ENCODE peak calls at places on chromosome 14, in nine cellular contexts. Q is stomach, D is fibroblast of lung, A is GM23338, X is ovary, N is spleen, I is left lung, Y is cardiac muscle cell, T is right atrium auricular region. G is an unnamed sample.

GRCh38 chr14:68695326-68695768 is 97.5 kb downstream of the ZFP36L1 start:
- DNase-seq in Q (no peak), D (peak; percentile 98), A (no peak), X (peak; percentile 38), N (no peak), I (peak; percentile 51), Y (peak; percentile 98), T (peak; percentile 88), G (peak; percentile 96)

GRCh38 chr14:82180057-82180620 is 646.5 kb upstream of the SEL1L start:
- DNase-seq in Q (no peak), D (no peak), A (no peak), X (no peak), N (no peak), I (no peak), Y (no peak), T (no peak), G (no peak)

GRCh38 chr14:68822964-68823363 is 30.1 kb upstream of the ZFP36L1 start:
- DNase-seq in Q (no peak), D (no peak), A (no peak), X (no peak), N (no peak), I (no peak), Y (no peak), T (no peak), G (no peak)

GRCh38 chr14:56514663-56515371 is 64.8 kb upstream of the TMEM260 start:
- DNase-seq in Q (no peak), D (peak; percentile 23), A (peak; percentile 23), X (no peak), N (no peak), I (no peak), Y (peak; percentile 64), T (no peak), G (no peak)

GRCh38 chr14:31842905-31843304 is 234.2 kb upstream of the ARHGAP5 start:
- DNase-seq in Q (no peak), D (no peak), A (no peak), X (no peak), N (no peak), I (no peak), Y (peak; percentile 44), T (no peak), G (no peak)

GRCh38 chr14:37594238-37594915 is 672 bp downstream of the FOXA1 start:
- DNase-seq in Q (peak; percentile 82), D (peak; percentile 84), A (peak; percentile 89), X (no peak), N (no peak), I (no peak), Y (peak; percentile 84), T (no peak), G (peak; percentile 98)

GRCh38 chr14:60753264-60754126 is 18.9 kb downstream of the MNAT1 start:
- DNase-seq in Q (no peak), D (peak; percentile 66), A (no peak), X (no peak), N (no peak), I (no peak), Y (peak; percentile 45), T (no peak), G (no peak)

GRCh38 chr14:60862283-60862682 is 118.6 kb downstream of the TRMT5 start:
- DNase-seq in Q (peak; percentile 90), D (peak; percentile 84), A (no peak), X (no peak), N (no peak), I (peak; percentile 58), Y (peak; percentile 47), T (no peak), G (no peak)

GRCh38 chr14:50389668-50390441 is 6.8 kb downstream of the CDKL1 start:
- DNase-seq in Q (no peak), D (no peak), A (no peak), X (no peak), N (no peak), I (no peak), Y (no peak), T (no peak), G (no peak)

GRCh38 chr14:96205059-96205993 is 687 bp downstream of the BDKRB2 start:
- DNase-seq in Q (no peak), D (no peak), A (no peak), X (no peak), N (no peak), I (no peak), Y (no peak), T (no peak), G (no peak)

GRCh38 chr14:83607682-83608081 is 1922.3 kb upstream of the FLRT2 start:
- DNase-seq in Q (no peak), D (no peak), A (peak; percentile 1), X (no peak), N (peak; percentile 29), I (no peak), Y (no peak), T (no peak), G (no peak)

GRCh38 chr14:65184032-65184764 is 81.9 kb upstream of the MAX start:
- DNase-seq in Q (no peak), D (no peak), A (no peak), X (no peak), N (no peak), I (no peak), Y (no peak), T (no peak), G (peak; percentile 52)

GRCh38 chr14:72906316-72906715 is 12.4 kb upstream of the DPF3 start:
- DNase-seq in Q (no peak), D (peak; percentile 61), A (no peak), X (no peak), N (no peak), I (no peak), Y (peak; percentile 73), T (no peak), G (no peak)

GRCh38 chr14:61460853-61461611 is 139.7 kb downstream of the PRKCH start:
- DNase-seq in Q (no peak), D (no peak), A (no peak), X (peak; percentile 50), N (no peak), I (no peak), Y (peak; percentile 62), T (no peak), G (no peak)

GRCh38 chr14:71372411-71372838 is 465.2 kb downstream of the PCNX1 start:
- DNase-seq in Q (no peak), D (peak; percentile 92), A (no peak), X (no peak), N (no peak), I (no peak), Y (peak; percentile 78), T (no peak), G (peak; percentile 87)

GRCh38 chr14:104549536-104550339 is 29.8 kb upstream of the C14orf180 start:
- DNase-seq in Q (no peak), D (no peak), A (no peak), X (no peak), N (peak; percentile 32), I (peak; percentile 14), Y (no peak), T (no peak), G (peak; percentile 75)

GRCh38 chr14:32460267-32460666 is 131.2 kb downstream of the AKAP6 start:
- DNase-seq in Q (no peak), D (no peak), A (no peak), X (no peak), N (no peak), I (no peak), Y (no peak), T (no peak), G (no peak)

GRCh38 chr14:22047105-22047504 is 373.5 kb upstream of the OR4E1 start:
- DNase-seq in Q (no peak), D (no peak), A (peak; percentile 80), X (no peak), N (no peak), I (no peak), Y (no peak), T (no peak), G (no peak)
- TF ChIP-seq CTCF in Q (no peak), D (no peak), A (peak; percentile 47), X (no peak), N (no peak), I (no peak), Y (no peak), T (no peak), G (no peak)

GRCh38 chr14:91299483-91300115 is 55.1 kb upstream of the GPR68 start:
- DNase-seq in Q (no peak), D (no peak), A (no peak), X (no peak), N (no peak), I (no peak), Y (no peak), T (no peak), G (peak; percentile 73)
- H3K36me3 ChIP-seq in Q (peaks cover 88% of the 10 kb centered on the region), D (no peaks in the 10 kb centered on the region), A (peaks cover 8% of the 10 kb centered on the region), X (no peaks in the 10 kb centered on the region), N (peaks cover 83% of the 10 kb centered on the region), I (peaks cover 94% of the 10 kb centered on the region), Y (no peaks in the 10 kb centered on the region), T (no peaks in the 10 kb centered on the region), G (no peaks in the 10 kb centered on the region)

GRCh38 chr14:101704140-101704539 is 57.4 kb upstream of the PPP2R5C start:
- DNase-seq in Q (no peak), D (no peak), A (no peak), X (no peak), N (no peak), I (no peak), Y (no peak), T (no peak), G (no peak)
- H3K4me1 ChIP-seq in Q (peaks cover 29% of the 10 kb centered on the region), D (no peaks in the 10 kb centered on the region), A (no peaks in the 10 kb centered on the region), X (no peaks in the 10 kb centered on the region), N (peaks cover 32% of the 10 kb centered on the region), I (peaks cover 14% of the 10 kb centered on the region), Y (no peaks in the 10 kb centered on the region), T (peaks cover 26% of the 10 kb centered on the region), G (peaks cover 3% of the 10 kb centered on the region)

GRCh38 chr14:53215101-53215500 is 62.0 kb upstream of the DDHD1 start:
- DNase-seq in Q (no peak), D (no peak), A (no peak), X (no peak), N (no peak), I (no peak), Y (no peak), T (no peak), G (no peak)

GRCh38 chr14:53218161-53218560 is 65.0 kb upstream of the DDHD1 start:
- DNase-seq in Q (no peak), D (no peak), A (peak; percentile 8), X (no peak), N (no peak), I (no peak), Y (no peak), T (no peak), G (no peak)

GRCh38 chr14:53214384-53214783 is 61.3 kb upstream of the DDHD1 start:
- DNase-seq in Q (no peak), D (no peak), A (no peak), X (peak; percentile 45), N (no peak), I (no peak), Y (no peak), T (no peak), G (no peak)

DNA sequence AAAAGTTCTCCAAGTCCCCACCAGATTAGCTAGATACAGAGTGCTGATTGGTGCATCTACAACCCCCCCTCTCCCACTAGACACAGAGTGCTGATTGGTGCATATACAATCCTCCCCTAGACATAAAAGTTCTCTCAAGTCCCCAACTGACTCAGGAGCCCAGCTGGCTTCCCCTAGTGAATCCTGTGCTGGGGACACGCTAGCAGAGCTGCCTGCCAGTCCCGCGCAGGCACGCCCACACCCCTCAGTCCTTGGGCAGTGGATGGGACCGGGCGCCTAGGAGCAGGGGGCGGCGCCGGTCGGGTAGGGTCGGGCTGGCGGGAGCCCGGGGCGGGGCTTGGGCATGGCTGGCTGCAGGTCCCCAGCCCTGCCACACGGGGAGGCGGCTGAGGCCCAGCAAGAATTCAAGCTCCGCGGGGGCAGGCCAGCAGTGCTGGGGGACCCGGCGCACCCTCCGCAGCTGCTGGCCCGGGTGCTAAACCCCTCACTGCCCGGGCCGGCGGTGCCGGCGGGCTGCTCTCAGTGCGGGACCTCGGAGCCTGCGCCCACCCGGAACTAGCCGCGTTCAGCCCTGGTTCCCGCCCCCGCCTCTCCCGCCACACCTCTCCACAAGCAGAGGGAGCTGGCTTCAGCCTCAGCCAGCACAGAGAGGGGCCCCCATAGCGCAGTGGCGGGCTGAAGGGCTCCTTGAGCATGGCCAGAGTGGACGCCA is 64.3 kb upstream of the DDHD1 start:
- DNase-seq in Q (peak; percentile 76), D (peak; percentile 51), A (peak; percentile 95), X (peak; percentile 77), N (peak; percentile 93), I (peak; percentile 81), Y (peak; percentile 74), T (peak; percentile 70), G (peak; percentile 86)
- TF ChIP-seq CTCF in Q (peak; percentile 69), D (peak; percentile 37), A (peak; percentile 33), X (no peak), N (peak; percentile 37), I (peak; percentile 60), Y (peak; percentile 46), T (peak; percentile 77), G (no peak)